ENCODE peak calls at places on chromosomes 1 and 21, in seven cellular contexts. S is thoracic aorta, A is lung, R is Peyer's patch, G is heart right ventricle, P is IMR-90, B is body of pancreas. V is an unnamed sample.

GRCh38 chr21:39094847-39095525 is 88.3 kb downstream of the PSMG1 start:
- DNase-seq in R (no peak), A (no peak), S (no peak), G (no peak), P (peak; percentile 93), B (no peak), V (no peak)

GRCh38 chr1:59570524-59570923 is 244.2 kb upstream of the HOOK1 start:
- DNase-seq in R (no peak), S (no peak), P (peak; percentile 43), G (no peak), B (no peak), A (no peak), V (no peak)

GRCh38 chr21:27804515-27804914 is 837.6 kb upstream of the ADAMTS5 start:
- DNase-seq in S (no peak), B (no peak), P (no peak), A (no peak), R (no peak), G (no peak), V (no peak)

GRCh38 chr1:56905667-56906066 is 51.1 kb downstream of the C8A start:
- DNase-seq in R (no peak), A (no peak), G (no peak), S (no peak), B (no peak), P (no peak), V (no peak)

GRCh38 chr1:94646151-94646643 is 104.6 kb upstream of the F3 start:
- DNase-seq in P (peak; percentile 86), S (no peak), A (no peak), B (no peak), R (no peak), G (no peak), V (no peak)

GRCh38 chr1:53295746-53296722 is 31.8 kb downstream of the LRP8 start:
- DNase-seq in B (no peak), A (no peak), S (no peak), G (no peak), R (no peak), P (no peak), V (no peak)

GRCh38 chr1:205171369-205171768 is 40.1 kb downstream of the DSTYK start:
- DNase-seq in A (no peak), S (no peak), P (no peak), B (no peak), R (no peak), G (no peak), V (no peak)

GRCh38 chr1:11350265-11350664 is 77.3 kb downstream of the UBIAD1 start:
- DNase-seq in B (no peak), P (no peak), R (no peak), G (no peak), A (no peak), S (no peak), V (no peak)

GRCh38 chr1:45395051-45395450 is 54.8 kb upstream of the MUTYH start:
- DNase-seq in P (no peak), R (no peak), S (no peak), G (no peak), B (no peak), A (no peak), V (no peak)

GRCh38 chr1:77126309-77126708 is 92.9 kb downstream of the PIGK start:
- DNase-seq in P (peak; percentile 80), S (no peak), R (no peak), G (no peak), B (no peak), A (no peak), V (no peak)

GRCh38 chr1:7550261-7550850 is 220.7 kb upstream of the VAMP3 start:
- DNase-seq in A (no peak), P (no peak), G (no peak), B (no peak), R (peak; percentile 86), S (no peak), V (no peak)

GRCh38 chr21:36048357-36048756 is 12.0 kb downstream of the SETD4 start:
- DNase-seq in R (no peak), G (no peak), P (no peak), A (no peak), S (no peak), B (no peak), V (no peak)

GRCh38 chr21:31857096-31857495 is 15.7 kb upstream of the HUNK start:
- DNase-seq in A (no peak), P (no peak), B (no peak), S (no peak), G (no peak), R (no peak), V (no peak)

GRCh38 chr1:180228648-180229482 is 1.2 kb upstream of the LHX4 start:
- DNase-seq in A (no peak), S (no peak), G (no peak), P (no peak), R (peak; percentile 43), B (no peak), V (no peak)

GRCh38 chr1:223175032-223175431 is 32.0 kb upstream of the TLR5 start:
- DNase-seq in P (peak; percentile 9), B (no peak), A (no peak), S (no peak), G (no peak), R (no peak), V (no peak)

GRCh38 chr1:203676455-203676854 is 49.8 kb downstream of the ATP2B4 start:
- DNase-seq in G (no peak), B (no peak), A (no peak), R (no peak), S (no peak), P (no peak), V (no peak)

GRCh38 chr1:152457071-152457470 is 43.0 kb upstream of the CRNN start:
- DNase-seq in R (no peak), P (no peak), S (no peak), B (no peak), G (no peak), A (no peak), V (no peak)

GRCh38 chr1:229514578-229515275 is 6.6 kb upstream of the NUP133 start:
- DNase-seq in R (no peak), A (peak; percentile 68), P (peak; percentile 78), G (peak; percentile 18), S (no peak), B (peak; percentile 57), V (peak; percentile 55)

GRCh38 chr1:227391871-227392270 is 73.6 kb upstream of the CDC42BPA start:
- DNase-seq in A (no peak), B (no peak), G (no peak), R (no peak), S (no peak), P (no peak), V (no peak)

GRCh38 chr1:101043776-101044175 is 18.2 kb upstream of the DPH5 start:
- DNase-seq in P (peak; percentile 70), B (no peak), S (no peak), A (no peak), G (no peak), R (no peak), V (no peak)

GRCh38 chr1:78560811-78561210 is 59.4 kb upstream of the IFI44L start:
- DNase-seq in A (no peak), G (no peak), B (no peak), P (no peak), R (no peak), S (no peak), V (no peak)

GRCh38 chr1:5379176-5379759 is 613.0 kb downstream of the NPHP4 start:
- DNase-seq in R (no peak), P (no peak), S (no peak), G (no peak), A (no peak), B (no peak), V (no peak)

GRCh38 chr1:183604048-183604808 is 14.0 kb upstream of the NCF2 start:
- DNase-seq in R (no peak), P (peak; percentile 97), G (no peak), A (no peak), B (no peak), S (no peak), V (no peak)

GRCh38 chr1:24769656-24770651 is 24.7 kb downstream of the CLIC4 start:
- DNase-seq in S (no peak), G (no peak), R (no peak), B (no peak), A (no peak), P (peak; percentile 98), V (no peak)

GRCh38 chr1:24768873-24769605 is 23.8 kb downstream of the CLIC4 start:
- DNase-seq in G (no peak), B (no peak), P (no peak), A (no peak), S (no peak), R (no peak), V (no peak)

GRCh38 chr1:24765308-24765988 is 20.2 kb downstream of the CLIC4 start:
- DNase-seq in R (no peak), A (no peak), G (no peak), B (no peak), S (no peak), P (peak; percentile 60), V (no peak)

GRCh38 chr1:24764848-24765247 is 19.6 kb downstream of the CLIC4 start:
- DNase-seq in B (no peak), A (no peak), G (no peak), S (no peak), P (no peak), R (no peak), V (no peak)

GRCh38 chr1:24767351-24767750 is 22.1 kb downstream of the CLIC4 start:
- DNase-seq in B (no peak), A (no peak), R (no peak), G (no peak), S (no peak), P (no peak), V (no peak)
- TF ChIP-seq CTCF in B (no peak), A (no peak), R (no peak), G (no peak), S (no peak), P (no peak), V (no peak)

GRCh38 chr1:185787238-185787637 is 53.0 kb downstream of the HMCN1 start:
- DNase-seq in G (no peak), B (no peak), S (no peak), P (no peak), R (no peak), A (no peak), V (no peak)
- H3K27ac ChIP-seq in G (no peak overlapping the region), B (no peak overlapping the region), S (peak overlapping the region; percentile 52), P (no peak overlapping the region), R (no peak overlapping the region), A (no peak overlapping the region), V (no peak overlapping the region)

DNA sequence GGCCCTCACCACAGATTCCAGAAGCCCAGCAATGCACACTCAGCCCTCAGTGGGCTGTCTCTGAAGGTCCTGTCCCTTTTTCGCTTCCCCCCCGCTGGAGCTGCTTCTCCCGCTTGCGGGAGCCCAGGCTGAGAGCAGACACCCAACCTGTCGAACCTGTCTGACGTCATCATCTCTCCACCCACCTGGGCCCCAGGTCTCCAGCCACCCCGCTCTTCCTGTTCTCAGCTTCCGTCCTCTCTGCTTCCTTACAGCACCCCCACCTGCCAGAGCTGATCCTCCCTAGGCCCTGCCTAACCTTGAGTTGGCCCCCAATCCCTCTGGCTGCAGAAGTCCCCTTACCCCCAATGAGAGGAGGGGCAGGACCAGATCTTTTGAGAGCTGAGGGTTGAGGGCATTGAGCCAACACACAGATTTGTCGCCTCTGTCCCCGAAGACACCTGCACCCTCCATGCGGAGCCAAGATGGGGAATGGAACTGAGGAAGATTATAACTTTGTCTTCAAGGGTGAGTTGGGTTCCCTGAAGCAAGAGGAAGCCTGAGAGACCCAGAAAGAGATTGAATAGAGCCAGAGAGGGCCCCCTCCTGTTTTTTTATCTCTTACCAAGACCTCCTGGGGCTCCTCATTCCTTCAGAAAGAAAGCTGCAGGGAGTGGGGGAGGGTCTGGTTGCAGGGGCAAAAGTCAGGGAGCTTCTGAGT is at the start of gene RAB25:
- DNase-seq in R (peak; percentile 86), B (peak; percentile 87), S (no peak), P (no peak), G (no peak), A (peak; percentile 82), V (no peak)
- H3K4me3 ChIP-seq in R (peak within 1 kb of the TSS; percentile 14), B (peak within 1 kb of the TSS; percentile 22), S (no peak within 1 kb of the TSS), P (no peak within 1 kb of the TSS), G (no peak within 1 kb of the TSS), A (peak within 1 kb of the TSS; percentile 20), V (no peak within 1 kb of the TSS)

GRCh38 chr1:30179942-30180543 is 543.3 kb downstream of the MATN1 start:
- DNase-seq in G (no peak), P (no peak), S (no peak), B (no peak), R (no peak), A (no peak), V (no peak)
- TF ChIP-seq CTCF in G (no peak), P (no peak), S (no peak), B (no peak), R (no peak), A (no peak), V (no peak)